ENCODE peak calls at places on chromosomes 11 and 22, in four cellular contexts. N is cardiac muscle cell, Y is BE2C, V is ovary. O is an unnamed sample.
A peak's percentile ranks its signal among the peaks of the same experiment; 100 is the strongest.

GRCh38 chr11:93585758-93586157 is 42.6 kb upstream of the SMCO4 start:
- DNase-seq in N (no peak), Y (no peak), V (no peak), O (no peak)

GRCh38 chr11:38365274-38365673 is 1767.2 kb upstream of the RAG2 start:
- DNase-seq in N (no peak), Y (no peak), V (no peak), O (no peak)

GRCh38 chr22:26536056-26536761 is 23.9 kb upstream of the TFIP11 start:
- DNase-seq in N (no peak), Y (no peak), V (no peak), O (peak; percentile 60)

GRCh38 chr11:75260396-75260795 is 19.8 kb downstream of the TPBGL start:
- DNase-seq in N (no peak), Y (peak; percentile 6), V (peak; percentile 21), O (peak; percentile 36)

GRCh38 chr11:86978756-86979608 is 23.8 kb upstream of the FZD4 start:
- DNase-seq in N (peak; percentile 41), Y (no peak), V (no peak), O (no peak)

GRCh38 chr11:79198898-79199250 is 242.0 kb downstream of the TENM4 start:
- DNase-seq in N (no peak), Y (no peak), V (no peak), O (no peak)

GRCh38 chr11:12224537-12224893 is 114.1 kb downstream of the MICAL2 start:
- DNase-seq in N (no peak), Y (no peak), V (no peak), O (peak; percentile 69)

GRCh38 chr11:122046846-122047245 is 69.2 kb downstream of the BLID start:
- DNase-seq in N (no peak), Y (no peak), V (no peak), O (no peak)

GRCh38 chr22:23064381-23065068 is 5.8 kb upstream of the GNAZ start:
- DNase-seq in N (no peak), Y (no peak), V (peak; percentile 17), O (no peak)

GRCh38 chr11:9565822-9566560 is 7.5 kb upstream of the WEE1 start:
- DNase-seq in N (peak; percentile 35), Y (peak; percentile 41), V (no peak), O (peak; percentile 27)

GRCh38 chr11:122676638-122677037 is 21.1 kb downstream of the UBASH3B start:
- DNase-seq in N (no peak), Y (no peak), V (no peak), O (no peak)

GRCh38 chr11:63978551-63979235 is 4.3 kb downstream of the COX8A start:
- DNase-seq in N (no peak), Y (no peak), V (no peak), O (no peak)

GRCh38 chr11:83156150-83156995 is 558 bp upstream of the PCF11 start:
- DNase-seq in N (peak; percentile 100), Y (peak; percentile 99), V (peak; percentile 99), O (peak; percentile 89)

GRCh38 chr22:44683237-44683636 is 18.8 kb upstream of the PRR5 start:
- DNase-seq in N (no peak), Y (no peak), V (no peak), O (no peak)

GRCh38 chr22:19598054-19598855 is 74.0 kb upstream of the CLDN5 start:
- DNase-seq in N (no peak), Y (no peak), V (no peak), O (no peak)

GRCh38 chr22:24402460-24403192 is 24.8 kb upstream of the ADORA2A start:
- DNase-seq in N (peak; percentile 79), Y (peak; percentile 87), V (peak; percentile 43), O (peak; percentile 57)

GRCh38 chr11:100753562-100753961 is 66.5 kb downstream of the ARHGAP42 start:
- DNase-seq in N (peak; percentile 31), Y (peak; percentile 46), V (no peak), O (no peak)

GRCh38 chr11:12680246-12680939 is 6.2 kb downstream of the TEAD1 start:
- DNase-seq in N (peak; percentile 93), Y (peak; percentile 80), V (peak; percentile 78), O (peak; percentile 88)

GRCh38 chr11:110032257-110032656 is 60.9 kb upstream of the ZC3H12C start:
- DNase-seq in N (no peak), Y (no peak), V (no peak), O (no peak)

GRCh38 chr11:85661972-85662664 is 2.8 kb downstream of the CREBZF start:
- DNase-seq in N (no peak), Y (no peak), V (no peak), O (no peak)

GRCh38 chr11:19259487-19260345 is 19.0 kb upstream of the E2F8 start:
- DNase-seq in N (peak; percentile 73), Y (peak; percentile 49), V (peak; percentile 63), O (peak; percentile 86)

GRCh38 chr11:19676508-19677379 is 35.9 kb upstream of the NAV2 start:
- DNase-seq in N (no peak), Y (no peak), V (no peak), O (no peak)

GRCh38 chr22:50398698-50399648 is 55.8 kb downstream of the PPP6R2 start:
- DNase-seq in N (no peak), Y (no peak), V (no peak), O (no peak)

GRCh38 chr22:50400931-50401330 is 57.8 kb downstream of the PPP6R2 start:
- DNase-seq in N (no peak), Y (no peak), V (no peak), O (no peak)

GRCh38 chr22:50400406-50400805 is 57.3 kb downstream of the PPP6R2 start:
- DNase-seq in N (no peak), Y (no peak), V (no peak), O (no peak)

GRCh38 chr22:50401907-50402306 is 58.8 kb downstream of the PPP6R2 start:
- DNase-seq in N (no peak), Y (no peak), V (no peak), O (no peak)

GRCh38 chr22:50399751-50400331 is 56.7 kb downstream of the PPP6R2 start:
- DNase-seq in N (peak; percentile 53), Y (peak; percentile 61), V (no peak), O (no peak)
- TF ChIP-seq CTCF in N (peak; percentile 38), Y (peak; percentile 74), V (no peak), O (peak; percentile 9)

GRCh38 chr11:76856571-76856970 is 4.1 kb upstream of the ACER3 start:
- DNase-seq in N (no peak), Y (no peak), V (no peak), O (no peak)
- H3K36me3 ChIP-seq in N (no peaks in the 10 kb centered on the region), Y (no peaks in the 10 kb centered on the region), V (no peaks in the 10 kb centered on the region), O (no peaks in the 10 kb centered on the region)

DNA sequence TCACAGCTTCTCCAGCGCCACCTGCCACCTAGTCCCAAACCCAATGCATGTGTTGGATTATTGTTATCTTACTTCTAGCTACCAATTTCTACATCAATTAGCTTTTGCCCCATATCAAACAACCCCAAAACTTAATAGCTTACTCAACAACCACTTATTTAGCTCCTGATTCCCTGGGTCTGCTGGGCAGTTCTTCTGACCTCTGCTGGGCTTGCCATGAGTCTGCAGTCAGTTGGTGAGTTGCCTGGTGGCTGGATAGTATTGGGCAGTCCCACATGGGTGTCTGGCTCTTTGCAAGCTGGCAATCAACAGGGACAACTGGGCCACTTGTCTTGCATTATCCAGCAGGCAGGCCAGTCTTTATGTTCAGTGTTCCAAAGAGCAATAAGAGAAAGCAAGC is 13.6 kb upstream of the MS4A15 start:
- DNase-seq in N (no peak), Y (no peak), V (no peak), O (no peak)
- H3K27me3 ChIP-seq in N (no peaks in the 10 kb centered on the region), Y (no peaks in the 10 kb centered on the region), V (no peaks in the 10 kb centered on the region), O (no peaks in the 10 kb centered on the region)

GRCh38 chr22:37199839-37200161 is 11.8 kb upstream of the C1QTNF6 start:
- DNase-seq in N (no peak), Y (peak; percentile 57), V (no peak), O (no peak)
- TF ChIP-seq CTCF in N (no peak), Y (no peak), V (peak; percentile 34), O (no peak)

GRCh38 chr22:36327922-36328551 is 59.7 kb downstream of the MYH9 start:
- DNase-seq in N (peak; percentile 79), Y (no peak), V (no peak), O (peak; percentile 85)
- H3K36me3 ChIP-seq in N (peaks cover 24% of the 10 kb centered on the region), Y (peaks cover 46% of the 10 kb centered on the region), V (no peaks in the 10 kb centered on the region), O (peaks cover 59% of the 10 kb centered on the region)

O was measured in pancreas.